ENCODE peak calls at places on chromosome 2, in six cellular contexts. M is kidney, I is A172, R is mesenchymal stem cell, E is sigmoid colon, K is PC-3. B is an unnamed sample.

GRCh38 chr2:218286570-218287459 is 5.5 kb downstream of the TMBIM1 start:
- DNase-seq in M (peak), I (peak), R (peak), E (peak), K (peak), B (peak)

GRCh38 chr2:68913359-68913758 is 39.3 kb downstream of the GKN2 start:
- DNase-seq in M (no peak), I (no peak), R (no peak), E (no peak), K (no peak), B (no peak)

GRCh38 chr2:213065583-213066444 is 85.6 kb downstream of the IKZF2 start:
- DNase-seq in M (no peak), I (no peak), R (peak), E (no peak), K (no peak), B (peak)

GRCh38 chr2:151927501-151928221 is 99.4 kb upstream of the ARL5A start:
- DNase-seq in M (no peak), I (no peak), R (no peak), E (no peak), K (no peak), B (no peak)

GRCh38 chr2:144331652-144332355 is 188.1 kb downstream of the ZEB2 start:
- DNase-seq in M (no peak), I (peak), R (peak), E (peak), K (no peak), B (peak)

GRCh38 chr2:205734436-205734835 is 52.1 kb downstream of the NRP2 start:
- DNase-seq in M (no peak), I (peak), R (peak), E (peak), K (peak), B (peak)

GRCh38 chr2:70561893-70562292 is 8.3 kb upstream of the TGFA start:
- DNase-seq in M (no peak), I (no peak), R (no peak), E (no peak), K (peak), B (no peak)

GRCh38 chr2:240574386-240575100 is 6.3 kb downstream of the RNPEPL1 start:
- DNase-seq in M (peak), I (no peak), R (no peak), E (peak), K (no peak), B (no peak)

GRCh38 chr2:112121682-112122254 is 16.4 kb upstream of the FBLN7 start:
- DNase-seq in M (no peak), I (peak), R (peak), E (no peak), K (peak), B (peak)

GRCh38 chr2:177265834-177266817 is 1.6 kb upstream of the NFE2L2 start:
- DNase-seq in M (no peak), I (no peak), R (peak), E (no peak), K (no peak), B (peak)

GRCh38 chr2:159064446-159065301 is 96.2 kb downstream of the TANC1 start:
- DNase-seq in M (no peak), I (peak), R (no peak), E (no peak), K (peak), B (peak)

GRCh38 chr2:70596739-70597138 is 43.1 kb upstream of the TGFA start:
- DNase-seq in M (no peak), I (peak), R (peak), E (no peak), K (peak), B (no peak)

B was measured in cardiac fibroblast.